ENCODE peak calls at places on chromosome 3, in ten cellular contexts. W is hepatocyte, Q is AG09309, H is AG10803, U is coronary artery, N is mucosa of descending colon, E is H9, L is choroid plexus epithelial cell, Y is uterus, Z is cardiac fibroblast. A is an unnamed sample.

GRCh38 chr3:44048196-44048924 is 193.3 kb upstream of the TOPAZ1 start:
- DNase-seq in L (peak; percentile 30), Y (no peak), W (no peak), H (peak; percentile 59), N (no peak), U (no peak), E (no peak), Q (no peak), Z (no peak), A (no peak)

GRCh38 chr3:20340324-20340928 is 154.4 kb upstream of the SGO1 start:
- DNase-seq in H (peak; percentile 78), Y (peak; percentile 52), W (peak; percentile 84), E (peak; percentile 82), L (peak; percentile 82), Q (peak; percentile 53), Z (peak; percentile 84), U (no peak), N (peak; percentile 24), A (peak; percentile 43)

GRCh38 chr3:195104340-195104739 is 166.6 kb downstream of the XXYLT1 start:
- DNase-seq in L (no peak), N (peak; percentile 21), Q (no peak), Y (no peak), H (no peak), W (no peak), E (no peak), U (no peak), Z (no peak), A (no peak)

GRCh38 chr3:172280406-172281051 is 167.7 kb downstream of the GHSR start:
- DNase-seq in H (peak; percentile 81), E (no peak), W (peak; percentile 34), Z (peak; percentile 81), N (no peak), Y (no peak), Q (no peak), U (no peak), L (peak; percentile 95), A (no peak)

GRCh38 chr3:28067014-28067413 is 174.4 kb upstream of the CMC1 start:
- DNase-seq in N (no peak), Z (no peak), H (no peak), W (no peak), L (no peak), U (no peak), Q (no peak), Y (no peak), E (no peak), A (no peak)

GRCh38 chr3:112350181-112350825 is 17.3 kb downstream of the CD200 start:
- DNase-seq in E (no peak), N (no peak), U (no peak), L (no peak), W (no peak), Z (no peak), Q (no peak), Y (no peak), H (no peak), A (no peak)

GRCh38 chr3:151964768-151965167 is 91.3 kb downstream of the SUCNR1 start:
- DNase-seq in L (no peak), W (no peak), Z (no peak), U (no peak), N (no peak), Y (no peak), H (no peak), Q (no peak), E (no peak), A (no peak)

GRCh38 chr3:98972720-98973119 is 71.2 kb upstream of the DCBLD2 start:
- DNase-seq in U (no peak), H (no peak), W (no peak), Y (no peak), Q (no peak), N (no peak), E (no peak), Z (no peak), L (no peak), A (no peak)

GRCh38 chr3:38605981-38606380 is 43.5 kb downstream of the SCN5A start:
- DNase-seq in E (no peak), H (no peak), N (no peak), Q (no peak), U (no peak), L (no peak), Z (no peak), W (no peak), Y (no peak), A (no peak)

GRCh38 chr3:100073555-100074307 is 40.6 kb downstream of the FILIP1L start:
- DNase-seq in Y (peak; percentile 59), E (peak; percentile 40), L (peak; percentile 96), N (peak; percentile 33), Z (peak; percentile 61), Q (peak; percentile 33), W (peak; percentile 72), H (peak; percentile 63), U (no peak), A (peak; percentile 43)

GRCh38 chr3:181403876-181404660 is 307.7 kb upstream of the SOX2 start:
- DNase-seq in H (no peak), Z (no peak), Y (no peak), L (no peak), E (no peak), Q (no peak), U (no peak), N (no peak), W (no peak), A (no peak)

DNA sequence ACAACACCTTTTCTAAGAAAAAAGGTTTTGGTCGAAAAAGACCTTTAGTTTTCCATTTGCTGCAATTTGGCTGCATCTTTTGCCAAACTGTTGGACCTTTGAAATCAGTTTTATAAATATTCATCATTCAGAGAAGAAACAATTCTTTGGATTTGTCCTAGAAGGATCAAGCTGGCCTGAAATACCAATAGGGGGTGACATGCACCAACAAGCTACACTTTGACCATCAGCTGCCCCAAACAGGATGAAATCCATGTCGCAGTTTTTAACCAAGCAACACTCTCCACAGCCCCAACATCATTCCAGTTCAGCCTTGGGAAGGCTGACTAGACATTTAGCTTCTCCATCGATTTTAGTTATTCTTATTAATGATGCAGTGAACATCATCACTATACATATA is 9.8 kb downstream of the RPL15 start:
- DNase-seq in W (no peak), Y (no peak), Q (no peak), U (no peak), N (no peak), L (no peak), E (no peak), Z (no peak), H (no peak), A (no peak)
- TF ChIP-seq CTCF in W (no peak), Y (no peak), Q (peak; percentile 27), U (no peak), N (no peak), L (peak; percentile 18), E (peak; percentile 23), Z (no peak), H (peak; percentile 27), A (peak; percentile 17)

GRCh38 chr3:170180952-170181876 is at the start of gene PHC3:
- DNase-seq in Q (peak; percentile 39), Z (peak; percentile 92), L (peak; percentile 91), W (peak; percentile 96), E (peak; percentile 94), H (peak; percentile 90), N (peak; percentile 95), U (peak; percentile 96), Y (peak; percentile 90), A (peak; percentile 73)
- TF ChIP-seq CTCF in Q (no peak), Z (no peak), L (peak; percentile 12), W (peak; percentile 5), E (no peak), H (no peak), N (no peak), U (no peak), Y (peak; percentile 31), A (no peak)

GRCh38 chr3:167100200-167100599 is 279.9 kb downstream of the ZBBX start:
- DNase-seq in Y (no peak), H (no peak), N (no peak), E (no peak), L (no peak), U (no peak), W (no peak), Z (no peak), Q (no peak), A (no peak)

GRCh38 chr3:167100651-167101050 is 279.4 kb downstream of the ZBBX start:
- DNase-seq in U (no peak), Z (no peak), W (no peak), Y (no peak), L (no peak), E (no peak), Q (no peak), N (no peak), H (no peak), A (no peak)

GRCh38 chr3:167106456-167106855 is 273.6 kb downstream of the ZBBX start:
- DNase-seq in Q (no peak), L (no peak), Z (no peak), N (no peak), Y (no peak), H (no peak), U (no peak), E (no peak), W (no peak), A (no peak)

GRCh38 chr3:167102071-167102470 is 278.0 kb downstream of the ZBBX start:
- DNase-seq in L (no peak), U (no peak), E (peak; percentile 54), Y (no peak), Q (no peak), H (no peak), N (no peak), W (no peak), Z (no peak), A (no peak)
- TF ChIP-seq CTCF in L (no peak), U (no peak), E (peak; percentile 81), Y (no peak), Q (no peak), H (no peak), N (no peak), W (no peak), Z (no peak), A (no peak)

GRCh38 chr3:65020780-65021179 is 333.0 kb upstream of the ADAMTS9 start:
- DNase-seq in Q (no peak), Z (no peak), L (peak; percentile 18), Y (no peak), N (no peak), E (no peak), W (no peak), U (no peak), H (no peak), A (no peak)

GRCh38 chr3:65028024-65028423 is 340.2 kb upstream of the ADAMTS9 start:
- DNase-seq in E (no peak), N (no peak), Z (no peak), Q (no peak), U (no peak), L (no peak), Y (no peak), W (no peak), H (no peak), A (no peak)

GRCh38 chr3:65026151-65026550 is 338.4 kb upstream of the ADAMTS9 start:
- DNase-seq in U (no peak), N (no peak), W (no peak), H (no peak), E (no peak), Z (no peak), Q (no peak), Y (no peak), L (no peak), A (no peak)

GRCh38 chr3:65027335-65027734 is 339.5 kb upstream of the ADAMTS9 start:
- DNase-seq in N (no peak), W (no peak), Z (no peak), Y (no peak), U (no peak), H (no peak), Q (no peak), E (no peak), L (no peak), A (no peak)

DNA sequence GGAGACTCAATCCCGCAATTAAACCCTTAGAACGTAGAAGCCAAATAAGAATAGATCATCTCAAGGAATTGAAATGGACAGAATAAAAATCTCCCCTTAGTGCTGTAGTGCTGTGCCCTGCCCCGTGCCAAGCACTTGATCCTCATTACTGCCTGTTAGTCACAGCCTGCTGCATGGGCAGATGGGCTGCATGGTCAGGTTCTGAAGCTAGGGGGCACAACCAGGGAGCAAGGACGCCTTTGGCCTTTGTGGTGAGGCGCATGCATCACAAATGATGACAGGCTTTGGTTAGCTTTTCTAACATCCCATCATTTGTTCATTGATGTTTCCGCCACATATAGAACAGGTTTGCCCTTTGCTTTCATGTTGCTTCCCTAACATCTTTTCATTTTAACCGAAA is 336.3 kb upstream of the ADAMTS9 start:
- DNase-seq in W (no peak), N (no peak), E (peak; percentile 57), Q (no peak), Y (no peak), U (no peak), L (no peak), H (no peak), Z (no peak), A (no peak)
- TF ChIP-seq CTCF in W (no peak), N (no peak), E (peak; percentile 66), Q (no peak), Y (no peak), U (no peak), L (no peak), H (no peak), Z (peak; percentile 6), A (no peak)